ENCODE peak calls at places on chromosomes 1 and 21, in eight cellular contexts. One of them, this sample, is unnamed.

GRCh38 chr1:57544345-57544744 is 120.5 kb upstream of the DAB1 start:
- DNase-seq in IMR-90: no peak
- DNase-seq in heart right ventricle: no peak
- DNase-seq in adrenal gland: no peak
- DNase-seq in HFF-Myc: no peak
- DNase-seq in GM12865: no peak
- DNase-seq in A673: no peak
- DNase-seq in psoas muscle: no peak
- DNase-seq in this sample: no peak

GRCh38 chr1:225808136-225808535 is 1.8 kb upstream of the EPHX1 start:
- DNase-seq in IMR-90: no peak
- DNase-seq in heart right ventricle: no peak
- DNase-seq in adrenal gland: no peak
- DNase-seq in HFF-Myc: no peak
- DNase-seq in GM12865: no peak
- DNase-seq in A673: no peak
- DNase-seq in psoas muscle: no peak
- DNase-seq in this sample: no peak

GRCh38 chr1:177302365-177303044 is 131.7 kb downstream of the BRINP2 start:
- DNase-seq in IMR-90: no peak
- DNase-seq in heart right ventricle: peak
- DNase-seq in adrenal gland: no peak
- DNase-seq in HFF-Myc: no peak
- DNase-seq in GM12865: no peak
- DNase-seq in A673: peak
- DNase-seq in psoas muscle: no peak
- DNase-seq in this sample: no peak

GRCh38 chr1:22359427-22359826 is 92.2 kb upstream of the ZBTB40 start:
- DNase-seq in IMR-90: no peak
- DNase-seq in heart right ventricle: no peak
- DNase-seq in adrenal gland: no peak
- DNase-seq in HFF-Myc: no peak
- DNase-seq in GM12865: no peak
- DNase-seq in A673: no peak
- DNase-seq in psoas muscle: no peak
- DNase-seq in this sample: no peak

GRCh38 chr1:29235955-29236742 is at the start of gene PTPRU:
- DNase-seq in IMR-90: peak
- DNase-seq in heart right ventricle: peak
- DNase-seq in adrenal gland: peak
- DNase-seq in HFF-Myc: no peak
- DNase-seq in GM12865: peak
- DNase-seq in A673: peak
- DNase-seq in psoas muscle: peak
- DNase-seq in this sample: peak

GRCh38 chr21:29205009-29205408 is 74.6 kb downstream of the MAP3K7CL start:
- DNase-seq in IMR-90: no peak
- DNase-seq in heart right ventricle: no peak
- DNase-seq in adrenal gland: no peak
- DNase-seq in HFF-Myc: no peak
- DNase-seq in GM12865: no peak
- DNase-seq in A673: no peak
- DNase-seq in psoas muscle: no peak
- DNase-seq in this sample: no peak

GRCh38 chr1:119636500-119637089 is 11.5 kb downstream of the ZNF697 start:
- DNase-seq in IMR-90: no peak
- DNase-seq in heart right ventricle: no peak
- DNase-seq in adrenal gland: no peak
- DNase-seq in HFF-Myc: no peak
- DNase-seq in GM12865: no peak
- DNase-seq in A673: no peak
- DNase-seq in psoas muscle: no peak
- DNase-seq in this sample: no peak

GRCh38 chr1:232594768-232595698 is 34.9 kb downstream of the SIPA1L2 start:
- DNase-seq in IMR-90: no peak
- DNase-seq in heart right ventricle: no peak
- DNase-seq in adrenal gland: no peak
- DNase-seq in HFF-Myc: no peak
- DNase-seq in GM12865: no peak
- DNase-seq in A673: no peak
- DNase-seq in psoas muscle: no peak
- DNase-seq in this sample: no peak

GRCh38 chr1:148353461-148354283 is 129.4 kb downstream of the PPIAL4G start:
- DNase-seq in IMR-90: peak
- DNase-seq in heart right ventricle: no peak
- DNase-seq in adrenal gland: no peak
- DNase-seq in HFF-Myc: peak
- DNase-seq in GM12865: peak
- DNase-seq in A673: no peak
- DNase-seq in psoas muscle: no peak
- DNase-seq in this sample: no peak

GRCh38 chr1:59043796-59044195 is 253.1 kb upstream of the FGGY start:
- DNase-seq in IMR-90: peak
- DNase-seq in heart right ventricle: peak
- DNase-seq in adrenal gland: peak
- DNase-seq in HFF-Myc: peak
- DNase-seq in GM12865: no peak
- DNase-seq in A673: no peak
- DNase-seq in psoas muscle: peak
- DNase-seq in this sample: peak

GRCh38 chr1:23524716-23525401 is 6.2 kb downstream of the E2F2 start:
- DNase-seq in IMR-90: no peak
- DNase-seq in heart right ventricle: no peak
- DNase-seq in adrenal gland: no peak
- DNase-seq in HFF-Myc: no peak
- DNase-seq in GM12865: peak
- DNase-seq in A673: peak
- DNase-seq in psoas muscle: no peak
- DNase-seq in this sample: no peak

GRCh38 chr21:31088196-31088751 is 50.0 kb upstream of the KRTAP19-8 start:
- DNase-seq in IMR-90: no peak
- DNase-seq in heart right ventricle: no peak
- DNase-seq in adrenal gland: no peak
- DNase-seq in HFF-Myc: no peak
- DNase-seq in GM12865: no peak
- DNase-seq in A673: no peak
- DNase-seq in psoas muscle: no peak
- DNase-seq in this sample: no peak

GRCh38 chr1:147897030-147897756 is 5.4 kb upstream of the GJA8 start:
- DNase-seq in IMR-90: no peak
- DNase-seq in heart right ventricle: no peak
- DNase-seq in adrenal gland: peak
- DNase-seq in HFF-Myc: no peak
- DNase-seq in GM12865: no peak
- DNase-seq in A673: no peak
- DNase-seq in psoas muscle: no peak
- DNase-seq in this sample: no peak

GRCh38 chr1:218625393-218625792 is 280.3 kb downstream of the TGFB2 start:
- DNase-seq in IMR-90: no peak
- DNase-seq in heart right ventricle: no peak
- DNase-seq in adrenal gland: no peak
- DNase-seq in HFF-Myc: no peak
- DNase-seq in GM12865: no peak
- DNase-seq in A673: no peak
- DNase-seq in psoas muscle: no peak
- DNase-seq in this sample: no peak

GRCh38 chr1:39391741-39392679 is 99.4 kb upstream of the BMP8A start:
- DNase-seq in IMR-90: peak
- DNase-seq in heart right ventricle: peak
- DNase-seq in adrenal gland: peak
- DNase-seq in HFF-Myc: peak
- DNase-seq in GM12865: peak
- DNase-seq in A673: peak
- DNase-seq in psoas muscle: no peak
- DNase-seq in this sample: no peak

GRCh38 chr1:11248169-11248568 is 14.2 kb downstream of the MTOR start:
- DNase-seq in IMR-90: no peak
- DNase-seq in heart right ventricle: no peak
- DNase-seq in adrenal gland: no peak
- DNase-seq in HFF-Myc: no peak
- DNase-seq in GM12865: no peak
- DNase-seq in A673: no peak
- DNase-seq in psoas muscle: no peak
- DNase-seq in this sample: no peak

GRCh38 chr1:221783437-221783836 is 41.5 kb upstream of the DUSP10 start:
- DNase-seq in IMR-90: no peak
- DNase-seq in heart right ventricle: no peak
- DNase-seq in adrenal gland: no peak
- DNase-seq in HFF-Myc: no peak
- DNase-seq in GM12865: peak
- DNase-seq in A673: no peak
- DNase-seq in psoas muscle: no peak
- DNase-seq in this sample: no peak

GRCh38 chr1:166947398-166948043 is 27.8 kb downstream of the ILDR2 start:
- DNase-seq in IMR-90: peak
- DNase-seq in heart right ventricle: peak
- DNase-seq in adrenal gland: peak
- DNase-seq in HFF-Myc: no peak
- DNase-seq in GM12865: peak
- DNase-seq in A673: peak
- DNase-seq in psoas muscle: peak
- DNase-seq in this sample: peak

GRCh38 chr1:209266590-209267172 is 316.8 kb upstream of the CAMK1G start:
- DNase-seq in IMR-90: peak
- DNase-seq in heart right ventricle: no peak
- DNase-seq in adrenal gland: no peak
- DNase-seq in HFF-Myc: no peak
- DNase-seq in GM12865: no peak
- DNase-seq in A673: no peak
- DNase-seq in psoas muscle: no peak
- DNase-seq in this sample: no peak

GRCh38 chr1:194776657-194777056 is 1590.2 kb upstream of the B3GALT2 start:
- DNase-seq in IMR-90: no peak
- DNase-seq in heart right ventricle: no peak
- DNase-seq in adrenal gland: no peak
- DNase-seq in HFF-Myc: no peak
- DNase-seq in GM12865: no peak
- DNase-seq in A673: no peak
- DNase-seq in psoas muscle: no peak
- DNase-seq in this sample: no peak

GRCh38 chr1:34831721-34832246 is 27.8 kb downstream of the SMIM12 start:
- DNase-seq in IMR-90: no peak
- DNase-seq in heart right ventricle: no peak
- DNase-seq in adrenal gland: no peak
- DNase-seq in HFF-Myc: no peak
- DNase-seq in GM12865: no peak
- DNase-seq in A673: no peak
- DNase-seq in psoas muscle: no peak
- DNase-seq in this sample: no peak
- H3K4me3 ChIP-seq in IMR-90: no peak
- H3K4me3 ChIP-seq in heart right ventricle: no peak
- H3K4me3 ChIP-seq in adrenal gland: no peak
- H3K4me3 ChIP-seq in HFF-Myc: no peak
- H3K4me3 ChIP-seq in GM12865: no peak
- H3K4me3 ChIP-seq in A673: no peak
- H3K4me3 ChIP-seq in psoas muscle: no peak
- H3K4me3 ChIP-seq in this sample: no peak

DNA sequence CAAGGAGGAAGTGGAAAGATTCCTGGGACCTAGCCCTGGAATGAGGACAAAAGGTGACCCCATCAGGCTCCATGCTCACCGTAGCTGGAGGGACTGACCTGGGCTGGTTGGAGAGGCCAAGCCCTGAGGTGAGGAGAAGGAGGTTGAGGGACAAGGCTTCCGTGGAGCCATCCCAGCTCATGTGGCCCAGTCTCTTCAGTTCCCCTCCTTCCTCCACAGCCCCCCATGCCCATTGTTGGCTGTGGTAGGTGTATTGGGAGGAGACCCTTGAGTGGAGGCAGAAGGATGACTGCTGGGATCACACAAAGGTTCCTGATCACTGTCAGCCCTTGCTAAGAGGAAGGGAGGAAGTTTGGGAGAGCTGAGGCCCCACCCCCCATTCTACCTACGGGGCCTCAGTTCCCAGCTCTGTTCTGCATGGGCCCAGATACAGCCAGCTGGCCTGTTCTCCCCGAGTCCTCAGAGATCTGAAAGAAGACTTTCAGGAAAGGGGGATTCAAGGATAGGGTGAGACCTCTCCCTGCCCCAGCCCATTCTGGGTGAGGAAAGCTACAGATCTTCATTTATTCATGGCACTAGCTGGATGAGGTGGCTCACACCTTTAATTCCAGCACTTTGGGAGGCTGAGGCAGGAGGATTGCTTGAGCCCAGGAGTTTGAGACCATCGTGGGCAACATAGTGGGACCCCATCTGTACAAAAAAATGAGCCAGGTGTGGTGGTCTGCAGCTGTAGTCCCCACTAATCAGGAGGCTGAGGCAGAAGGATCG is 17.3 kb downstream of the RHBG start:
- DNase-seq in IMR-90: no peak
- DNase-seq in heart right ventricle: no peak
- DNase-seq in adrenal gland: no peak
- DNase-seq in HFF-Myc: no peak
- DNase-seq in GM12865: no peak
- DNase-seq in A673: no peak
- DNase-seq in psoas muscle: no peak
- DNase-seq in this sample: no peak
- H3K4me3 ChIP-seq in IMR-90: no peak
- H3K4me3 ChIP-seq in heart right ventricle: no peak
- H3K4me3 ChIP-seq in adrenal gland: no peak
- H3K4me3 ChIP-seq in HFF-Myc: no peak
- H3K4me3 ChIP-seq in GM12865: no peak
- H3K4me3 ChIP-seq in A673: no peak
- H3K4me3 ChIP-seq in psoas muscle: no peak
- H3K4me3 ChIP-seq in this sample: no peak

DNA sequence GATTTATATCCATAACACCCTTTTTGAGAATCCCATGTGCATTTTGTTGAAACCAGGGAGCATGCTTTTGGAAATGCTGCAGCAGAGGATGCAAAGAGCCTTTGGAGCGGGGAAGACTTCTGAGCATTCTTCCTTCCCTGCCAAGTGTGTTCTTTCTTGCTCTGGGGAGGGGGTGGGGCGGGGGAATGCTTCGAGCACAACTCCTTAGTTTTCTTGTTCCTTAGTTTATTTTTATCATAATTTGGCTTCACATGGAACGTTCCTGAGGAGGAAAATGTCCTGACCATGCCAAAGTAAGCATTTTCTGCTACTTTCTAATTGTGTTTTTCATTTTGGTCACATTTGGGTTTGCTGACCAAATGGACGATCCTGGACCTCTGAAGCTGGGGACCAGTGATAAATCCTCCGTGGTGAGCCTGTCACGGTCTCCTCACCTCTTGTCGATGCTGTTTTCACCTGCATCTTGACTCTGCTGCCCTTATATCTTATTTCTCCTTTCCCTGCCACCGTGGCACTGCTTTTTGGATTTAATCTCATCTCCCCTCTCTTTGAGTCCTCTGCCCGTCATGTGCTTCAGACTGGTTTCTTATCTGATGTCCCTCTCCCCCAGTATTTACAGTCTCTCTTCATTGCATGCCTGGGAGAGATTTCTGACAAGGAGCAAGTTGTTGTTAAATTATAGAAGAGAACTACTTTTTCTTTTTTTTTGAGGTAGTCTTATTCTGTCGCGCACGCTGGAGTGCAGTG is 2.4 kb downstream of the CTPS1 start:
- DNase-seq in IMR-90: no peak
- DNase-seq in heart right ventricle: no peak
- DNase-seq in adrenal gland: no peak
- DNase-seq in HFF-Myc: no peak
- DNase-seq in GM12865: no peak
- DNase-seq in A673: no peak
- DNase-seq in psoas muscle: no peak
- DNase-seq in this sample: no peak
- H3K4me3 ChIP-seq in IMR-90: no peak
- H3K4me3 ChIP-seq in heart right ventricle: no peak
- H3K4me3 ChIP-seq in adrenal gland: no peak
- H3K4me3 ChIP-seq in HFF-Myc: peak
- H3K4me3 ChIP-seq in GM12865: no peak
- H3K4me3 ChIP-seq in A673: peak
- H3K4me3 ChIP-seq in psoas muscle: no peak
- H3K4me3 ChIP-seq in this sample: no peak

GRCh38 chr1:3440282-3440681 is 14.2 kb upstream of the ARHGEF16 start:
- DNase-seq in IMR-90: no peak
- DNase-seq in heart right ventricle: no peak
- DNase-seq in adrenal gland: no peak
- DNase-seq in HFF-Myc: no peak
- DNase-seq in GM12865: no peak
- DNase-seq in A673: no peak
- DNase-seq in psoas muscle: peak
- DNase-seq in this sample: no peak
- H3K4me3 ChIP-seq in IMR-90: no peak
- H3K4me3 ChIP-seq in heart right ventricle: no peak
- H3K4me3 ChIP-seq in adrenal gland: no peak
- H3K4me3 ChIP-seq in HFF-Myc: no peak
- H3K4me3 ChIP-seq in GM12865: no peak
- H3K4me3 ChIP-seq in A673: no peak
- H3K4me3 ChIP-seq in psoas muscle: no peak
- H3K4me3 ChIP-seq in this sample: no peak

This sample was measured in Caco-2.